ENCODE peak calls at places on chromosomes 1 and 21, in eight cellular contexts. Q is Karpas-422, E is K562, J is neuronal stem cell, I is colonic mucosa, T is IMR-90, X is fibroblast of lung, O is GM23248. F is an unnamed sample. For H3K4me1, the result is how much of the 10 kb centered on the place peaks cover.

GRCh38 chr1:18686540-18686939 is 55.9 kb downstream of the PAX7 start:
- DNase-seq in J (no peak), X (no peak), Q (no peak), T (no peak), E (no peak), I (no peak), O (no peak), F (no peak)

GRCh38 chr1:48710318-48710717 is 66.4 kb downstream of the BEND5 start:
- DNase-seq in X (no peak), J (no peak), O (no peak), E (no peak), Q (no peak), T (no peak), I (no peak), F (no peak)

GRCh38 chr1:1906185-1907097 is 8.6 kb upstream of the CALML6 start:
- DNase-seq in X (peak), I (peak), J (peak), E (peak), O (peak), T (peak), Q (peak), F (peak)

GRCh38 chr1:53214541-53214940 is 5.9 kb downstream of the CZIB start:
- DNase-seq in I (no peak), E (no peak), O (no peak), T (no peak), Q (no peak), X (no peak), J (no peak), F (no peak)

GRCh38 chr1:58936973-58937372 is 153.1 kb upstream of the JUN start:
- DNase-seq in Q (no peak), J (no peak), T (no peak), I (no peak), X (no peak), E (no peak), O (no peak), F (no peak)

GRCh38 chr1:118077331-118078055 is 107.5 kb downstream of the SPAG17 start:
- DNase-seq in E (no peak), I (peak), X (peak), O (peak), J (peak), T (peak), Q (no peak), F (no peak)

GRCh38 chr1:174999926-175000696 is at the start of gene CACYBP:
- DNase-seq in J (no peak), T (peak), X (no peak), I (peak), O (peak), Q (no peak), E (no peak), F (no peak)

GRCh38 chr1:228109962-228110488 is 926 bp upstream of the MRPL55 start:
- DNase-seq in X (no peak), I (no peak), T (peak), E (peak), J (no peak), O (peak), Q (no peak), F (no peak)

GRCh38 chr1:113686891-113687624 is 72.2 kb downstream of the PHTF1 start:
- DNase-seq in T (peak), I (no peak), X (peak), E (no peak), J (no peak), Q (no peak), O (peak), F (no peak)

GRCh38 chr1:168223261-168223660 is 2.5 kb upstream of the SFT2D2 start:
- DNase-seq in T (no peak), X (no peak), J (no peak), E (no peak), Q (no peak), I (no peak), O (no peak), F (no peak)

GRCh38 chr1:65581120-65581519 is 160.7 kb downstream of the LEPR start:
- DNase-seq in I (no peak), T (no peak), E (no peak), J (no peak), Q (no peak), O (peak), X (peak), F (no peak)

GRCh38 chr21:42263591-42264131 is 44.7 kb downstream of the ABCG1 start:
- DNase-seq in Q (no peak), E (no peak), X (peak), I (no peak), O (no peak), J (no peak), T (no peak), F (peak)

GRCh38 chr21:37829043-37829442 is 87.2 kb downstream of the KCNJ6 start:
- DNase-seq in X (no peak), Q (no peak), I (peak), T (no peak), J (no peak), O (no peak), E (no peak), F (no peak)

GRCh38 chr1:183600136-183600535 is 9.9 kb upstream of the NCF2 start:
- DNase-seq in J (no peak), Q (no peak), O (peak), X (peak), T (peak), E (no peak), I (no peak), F (no peak)

GRCh38 chr1:235622933-235623790 is 26.4 kb downstream of the GNG4 start:
- DNase-seq in E (no peak), O (no peak), T (no peak), X (no peak), Q (no peak), J (no peak), I (peak), F (no peak)

GRCh38 chr1:213550804-213551203 is 437.0 kb upstream of the PROX1 start:
- DNase-seq in T (no peak), O (no peak), E (no peak), J (no peak), I (no peak), X (no peak), Q (no peak), F (no peak)

GRCh38 chr21:38989097-38989744 is 183.5 kb downstream of the ETS2 start:
- DNase-seq in E (no peak), I (no peak), Q (no peak), O (no peak), T (no peak), X (no peak), J (no peak), F (no peak)

GRCh38 chr1:96748078-96748477 is 26.5 kb downstream of the PTBP2 start:
- DNase-seq in J (no peak), T (no peak), O (no peak), I (no peak), E (no peak), Q (no peak), X (no peak), F (no peak)

GRCh38 chr1:99855914-99856450 is 5.8 kb downstream of the AGL start:
- DNase-seq in O (peak), E (no peak), J (no peak), I (no peak), Q (no peak), T (peak), X (no peak), F (no peak)

GRCh38 chr1:168135116-168135981 is 1.4 kb downstream of the GPR161 start:
- DNase-seq in J (no peak), X (no peak), E (no peak), I (no peak), O (no peak), Q (peak), T (no peak), F (no peak)

GRCh38 chr1:199057284-199057683 is 418.4 kb downstream of the PTPRC start:
- DNase-seq in O (no peak), E (no peak), X (no peak), J (no peak), I (no peak), T (no peak), Q (no peak), F (no peak)

GRCh38 chr1:35717911-35718476 is 690 bp downstream of the C1orf216 start:
- DNase-seq in Q (no peak), I (peak), O (peak), X (peak), J (no peak), T (peak), E (peak), F (peak)

GRCh38 chr1:228084797-228085196 is 2.3 kb downstream of the ARF1 start:
- DNase-seq in Q (no peak), O (no peak), J (no peak), I (no peak), E (no peak), X (no peak), T (no peak), F (peak)

GRCh38 chr1:110196917-110197782 is 13.0 kb upstream of the KCNC4 start:
- DNase-seq in J (no peak), O (peak), X (peak), E (peak), T (peak), I (peak), Q (peak), F (peak)

GRCh38 chr1:155005076-155005971 is 2.7 kb downstream of the ZBTB7B start:
- DNase-seq in X (peak), Q (peak), I (peak), O (peak), T (no peak), J (no peak), E (no peak), F (no peak)

GRCh38 chr21:33865996-33866575 is 49.5 kb downstream of the ATP5PO start:
- DNase-seq in Q (no peak), J (no peak), E (no peak), O (no peak), T (no peak), I (no peak), X (no peak), F (peak)

GRCh38 chr1:247293047-247293446 is 37.2 kb downstream of the VN1R5 start:
- DNase-seq in E (no peak), Q (no peak), J (no peak), T (peak), O (peak), X (peak), I (no peak), F (no peak)

GRCh38 chr1:91582431-91582921 is 81.8 kb downstream of the CDC7 start:
- DNase-seq in X (peak), I (no peak), J (no peak), T (peak), E (no peak), Q (no peak), O (peak), F (no peak)

GRCh38 chr1:147722114-147722513 is 38.3 kb downstream of the GJA5 start:
- DNase-seq in O (no peak), X (no peak), Q (no peak), J (no peak), E (peak), T (no peak), I (no peak), F (no peak)

GRCh38 chr1:228416217-228416971 is at the start of gene TRIM17:
- DNase-seq in X (no peak), I (no peak), E (no peak), T (no peak), J (peak), O (peak), Q (no peak), F (no peak)

GRCh38 chr1:69847670-69848069 is 279.9 kb downstream of the LRRC7 start:
- DNase-seq in O (no peak), T (no peak), Q (no peak), X (no peak), E (no peak), J (no peak), I (no peak), F (no peak)

GRCh38 chr1:233240839-233241682 is 54.5 kb downstream of the PCNX2 start:
- DNase-seq in J (peak), Q (no peak), I (peak), E (peak), O (peak), X (peak), T (peak), F (no peak)

GRCh38 chr1:174204697-174205308 is 45.5 kb downstream of the RABGAP1L start:
- DNase-seq in J (no peak), I (no peak), E (no peak), T (no peak), O (no peak), X (no peak), Q (no peak), F (no peak)

GRCh38 chr1:2555634-2556276 is 416 bp upstream of the TNFRSF14 start:
- DNase-seq in J (no peak), E (no peak), Q (no peak), X (peak), I (peak), T (no peak), O (peak), F (peak)

GRCh38 chr1:27571439-27572018 is 32.4 kb downstream of the AHDC1 start:
- DNase-seq in Q (no peak), I (no peak), T (no peak), J (no peak), X (no peak), O (no peak), E (peak), F (peak)

GRCh38 chr1:168150283-168150682 is 13.6 kb upstream of the GPR161 start:
- DNase-seq in O (no peak), I (no peak), E (no peak), J (no peak), T (no peak), X (no peak), Q (no peak), F (no peak)

GRCh38 chr1:48678684-48679083 is 98.0 kb downstream of the BEND5 start:
- DNase-seq in O (no peak), E (no peak), I (no peak), T (no peak), Q (no peak), J (no peak), X (no peak), F (no peak)

GRCh38 chr1:111604931-111605330 is 14.7 kb upstream of the RAP1A start:
- DNase-seq in X (peak), E (no peak), J (no peak), Q (no peak), O (peak), T (peak), I (no peak), F (no peak)

GRCh38 chr1:86913399-86913895 is 479 bp downstream of the SELENOF start:
- DNase-seq in I (peak), J (no peak), Q (peak), O (peak), E (no peak), T (peak), X (no peak), F (no peak)

GRCh38 chr1:10515627-10516026 is 40.9 kb downstream of the PEX14 start:
- DNase-seq in Q (no peak), J (no peak), E (no peak), X (no peak), T (no peak), O (no peak), I (no peak), F (no peak)

GRCh38 chr1:10511494-10511885 is 36.7 kb downstream of the PEX14 start:
- DNase-seq in I (no peak), Q (no peak), X (no peak), E (peak), O (no peak), J (no peak), T (no peak), F (no peak)

GRCh38 chr1:10514490-10515235 is 39.9 kb downstream of the PEX14 start:
- DNase-seq in X (peak), E (peak), T (peak), I (no peak), J (no peak), O (peak), Q (peak), F (no peak)

GRCh38 chr1:10510520-10511493 is 36.1 kb downstream of the PEX14 start:
- DNase-seq in E (peak), O (peak), Q (no peak), I (peak), X (peak), J (no peak), T (peak), F (no peak)

DNA sequence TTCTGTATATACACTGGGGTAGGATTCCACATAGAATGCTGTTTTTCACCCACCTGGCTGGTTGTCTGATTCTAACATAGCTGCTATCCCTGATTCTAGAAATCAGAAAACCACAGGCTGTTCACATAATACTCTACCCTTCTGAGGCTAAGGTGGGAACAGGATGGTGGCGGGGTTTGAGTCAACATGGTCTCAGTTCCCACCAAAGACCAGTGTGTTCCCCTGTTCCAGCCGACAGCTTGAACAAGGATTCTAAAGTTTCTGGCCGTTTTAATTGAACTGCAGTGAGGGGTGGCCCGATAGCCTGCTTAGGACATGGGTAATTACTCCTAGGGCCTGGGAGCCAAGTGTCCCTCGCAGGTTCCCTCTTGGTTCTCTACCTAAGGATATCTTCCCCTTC is 38.4 kb downstream of the PEX14 start:
- DNase-seq in O (no peak), J (no peak), I (no peak), X (no peak), T (no peak), Q (no peak), E (no peak), F (no peak)
- H3K9ac ChIP-seq in O (no peak), J (no peak), I (no peak), X (no peak), T (no peak), Q (no peak), E (no peak), F (no peak)

GRCh38 chr21:31140025-31140424 is 101.7 kb upstream of the KRTAP19-8 start:
- DNase-seq in O (no peak), E (no peak), I (no peak), T (no peak), X (no peak), Q (no peak), J (no peak), F (no peak)

GRCh38 chr21:31143021-31143420 is 104.7 kb upstream of the KRTAP19-8 start:
- DNase-seq in E (no peak), I (no peak), O (no peak), J (no peak), T (peak), Q (no peak), X (no peak), F (no peak)

GRCh38 chr21:31141389-31142021 is 103.2 kb upstream of the KRTAP19-8 start:
- DNase-seq in J (no peak), Q (no peak), X (no peak), O (no peak), I (no peak), E (no peak), T (no peak), F (no peak)

GRCh38 chr21:31142600-31142999 is 104.3 kb upstream of the KRTAP19-8 start:
- DNase-seq in O (no peak), I (no peak), J (no peak), E (no peak), Q (peak), X (no peak), T (no peak), F (no peak)

GRCh38 chr21:31145271-31145801 is 107.1 kb upstream of the KRTAP19-8 start:
- DNase-seq in X (peak), T (peak), J (no peak), Q (no peak), O (no peak), E (no peak), I (no peak), F (no peak)
- H3K27ac ChIP-seq in X (no peak), T (peak), J (no peak), Q (no peak), O (no peak), E (no peak), I (no peak), F (no peak)

GRCh38 chr1:170601866-170602265 is 62.1 kb upstream of the PRRX1 start:
- DNase-seq in X (no peak), J (no peak), Q (peak), O (no peak), E (no peak), I (no peak), T (no peak), F (no peak)

GRCh38 chr1:170599033-170599432 is 64.9 kb upstream of the PRRX1 start:
- DNase-seq in T (no peak), I (no peak), X (no peak), Q (no peak), E (no peak), J (no peak), O (no peak), F (no peak)

GRCh38 chr1:170596701-170597100 is 64.7 kb downstream of the GORAB start:
- DNase-seq in I (no peak), Q (no peak), X (no peak), T (no peak), J (no peak), E (no peak), O (no peak), F (no peak)

GRCh38 chr1:170594227-170594626 is 62.3 kb downstream of the GORAB start:
- DNase-seq in I (no peak), T (no peak), J (no peak), E (no peak), X (no peak), Q (no peak), O (peak), F (no peak)

DNA sequence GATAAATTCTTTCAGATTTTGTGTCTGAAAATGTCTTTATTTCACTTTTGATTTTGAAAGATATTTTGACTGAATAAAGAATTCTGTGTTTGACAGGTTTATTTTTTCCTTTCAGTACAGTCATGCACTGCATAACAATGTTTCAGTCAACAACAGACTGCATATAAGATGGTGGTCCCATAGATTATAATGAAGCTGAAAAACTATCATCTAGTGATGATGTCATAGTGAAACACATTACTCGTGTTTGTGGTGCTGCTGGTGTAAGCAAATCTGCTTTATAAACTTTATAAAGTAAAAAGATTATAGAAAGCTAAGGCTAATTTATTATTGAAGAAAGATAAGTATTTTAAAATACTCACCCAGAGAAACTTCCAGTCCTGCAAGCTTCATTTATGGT is 65.3 kb upstream of the PRRX1 start:
- DNase-seq in J (no peak), E (no peak), Q (no peak), T (no peak), O (no peak), X (no peak), I (no peak), F (no peak)
- H3K4me1 ChIP-seq in J (under half), E (under half), Q (under half), T (under half), O (under half), X (under half), I (under half), F (under half)

GRCh38 chr21:35562876-35563275 is 497.4 kb downstream of the SETD4 start:
- DNase-seq in O (no peak), Q (no peak), J (no peak), I (no peak), T (peak), X (peak), E (no peak), F (no peak)

GRCh38 chr21:35556536-35556935 is 503.8 kb downstream of the SETD4 start:
- DNase-seq in O (peak), E (no peak), T (no peak), Q (no peak), X (no peak), I (no peak), J (no peak), F (no peak)

GRCh38 chr21:35561076-35561475 is 499.2 kb downstream of the SETD4 start:
- DNase-seq in Q (no peak), J (no peak), O (no peak), T (no peak), X (no peak), E (no peak), I (no peak), F (no peak)

GRCh38 chr21:35559128-35559831 is 501.0 kb downstream of the SETD4 start:
- DNase-seq in I (no peak), X (peak), T (peak), Q (no peak), E (no peak), J (no peak), O (peak), F (no peak)

GRCh38 chr21:35559881-35560280 is 500.4 kb downstream of the SETD4 start:
- DNase-seq in T (peak), E (no peak), Q (no peak), O (peak), X (peak), I (no peak), J (no peak), F (no peak)
- H3K9ac ChIP-seq in T (no peak), E (no peak), Q (no peak), O (peak), X (peak), I (no peak), J (no peak), F (no peak)

GRCh38 chr1:94037392-94038229 is 83.3 kb downstream of the ABCA4 start:
- DNase-seq in O (no peak), J (no peak), E (no peak), X (no peak), Q (no peak), T (no peak), I (no peak), F (no peak)

GRCh38 chr1:94036721-94037120 is 84.2 kb downstream of the ABCA4 start:
- DNase-seq in I (no peak), E (no peak), X (peak), O (peak), Q (no peak), T (peak), J (no peak), F (no peak)

GRCh38 chr1:94039871-94040569 is 80.9 kb downstream of the ABCA4 start:
- DNase-seq in J (no peak), E (no peak), X (peak), I (no peak), O (peak), T (no peak), Q (no peak), F (no peak)

GRCh38 chr1:94039514-94039870 is 81.5 kb downstream of the ABCA4 start:
- DNase-seq in I (peak), X (peak), T (peak), Q (peak), E (peak), J (peak), O (peak), F (peak)

GRCh38 chr1:94038511-94038910 is 82.4 kb downstream of the ABCA4 start:
- DNase-seq in J (no peak), T (peak), E (no peak), X (peak), Q (no peak), O (peak), I (no peak), F (no peak)
- H3K27ac ChIP-seq in J (no peak), T (no peak), E (no peak), X (no peak), Q (no peak), O (no peak), I (no peak), F (no peak)